ENCODE peak calls at places on chromosomes 16 and 17, in ten cellular contexts. One of them, this sample, is unnamed.

GRCh38 chr17:2990396-2990795 is 73.0 kb downstream of the OR1D5 start:
- DNase-seq in tibial nerve: no peak
- DNase-seq in ovary: no peak
- DNase-seq in tibial artery: no peak
- DNase-seq in spleen: peak; percentile 45
- DNase-seq in small intestine: no peak
- DNase-seq in mammary epithelial cell: no peak
- DNase-seq in lung: no peak
- DNase-seq in aorta: no peak
- DNase-seq in sigmoid colon: peak; percentile 59
- DNase-seq in this sample: no peak

GRCh38 chr17:50191070-50192045 is 10.1 kb downstream of the COL1A1 start:
- DNase-seq in tibial artery: no peak
- DNase-seq in tibial nerve: no peak
- DNase-seq in sigmoid colon: no peak
- DNase-seq in mammary epithelial cell: no peak
- DNase-seq in lung: no peak
- DNase-seq in ovary: no peak
- DNase-seq in aorta: no peak
- DNase-seq in spleen: no peak
- DNase-seq in small intestine: no peak
- DNase-seq in this sample: no peak

GRCh38 chr16:89696598-89697128 is 4.8 kb downstream of the SPATA2L start:
- DNase-seq in sigmoid colon: no peak
- DNase-seq in small intestine: no peak
- DNase-seq in tibial nerve: no peak
- DNase-seq in mammary epithelial cell: no peak
- DNase-seq in spleen: peak; percentile 86
- DNase-seq in ovary: peak; percentile 33
- DNase-seq in tibial artery: no peak
- DNase-seq in aorta: no peak
- DNase-seq in lung: no peak
- DNase-seq in this sample: no peak

GRCh38 chr17:49224198-49224996 is 6.2 kb downstream of the PHOSPHO1 start:
- DNase-seq in sigmoid colon: no peak
- DNase-seq in mammary epithelial cell: no peak
- DNase-seq in tibial nerve: no peak
- DNase-seq in small intestine: peak; percentile 42
- DNase-seq in tibial artery: no peak
- DNase-seq in spleen: peak; percentile 94
- DNase-seq in ovary: no peak
- DNase-seq in aorta: no peak
- DNase-seq in lung: no peak
- DNase-seq in this sample: peak; percentile 68

GRCh38 chr17:79515646-79516604 is 94.9 kb downstream of the RBFOX3 start:
- DNase-seq in mammary epithelial cell: peak; percentile 1
- DNase-seq in small intestine: no peak
- DNase-seq in sigmoid colon: no peak
- DNase-seq in tibial artery: no peak
- DNase-seq in aorta: no peak
- DNase-seq in lung: no peak
- DNase-seq in spleen: no peak
- DNase-seq in ovary: no peak
- DNase-seq in tibial nerve: no peak
- DNase-seq in this sample: no peak

GRCh38 chr16:57472665-57473060 is 10.2 kb downstream of the POLR2C start:
- DNase-seq in spleen: peak; percentile 62
- DNase-seq in lung: no peak
- DNase-seq in aorta: no peak
- DNase-seq in tibial artery: no peak
- DNase-seq in tibial nerve: no peak
- DNase-seq in ovary: no peak
- DNase-seq in mammary epithelial cell: no peak
- DNase-seq in sigmoid colon: no peak
- DNase-seq in small intestine: no peak
- DNase-seq in this sample: no peak

GRCh38 chr16:1495281-1496262 is 2.4 kb downstream of the TELO2 start:
- DNase-seq in tibial artery: no peak
- DNase-seq in lung: no peak
- DNase-seq in mammary epithelial cell: no peak
- DNase-seq in aorta: peak; percentile 75
- DNase-seq in tibial nerve: no peak
- DNase-seq in small intestine: no peak
- DNase-seq in spleen: peak; percentile 75
- DNase-seq in ovary: no peak
- DNase-seq in sigmoid colon: no peak
- DNase-seq in this sample: no peak

GRCh38 chr16:59263980-59264379 is 529.9 kb upstream of the GOT2 start:
- DNase-seq in small intestine: no peak
- DNase-seq in sigmoid colon: no peak
- DNase-seq in lung: no peak
- DNase-seq in ovary: no peak
- DNase-seq in spleen: no peak
- DNase-seq in mammary epithelial cell: no peak
- DNase-seq in aorta: no peak
- DNase-seq in tibial artery: no peak
- DNase-seq in tibial nerve: no peak
- DNase-seq in this sample: no peak

GRCh38 chr17:79854080-79854861 is 15.0 kb upstream of the CBX4 start:
- DNase-seq in ovary: no peak
- DNase-seq in tibial artery: no peak
- DNase-seq in mammary epithelial cell: no peak
- DNase-seq in spleen: no peak
- DNase-seq in lung: no peak
- DNase-seq in small intestine: no peak
- DNase-seq in sigmoid colon: no peak
- DNase-seq in aorta: no peak
- DNase-seq in tibial nerve: no peak
- DNase-seq in this sample: no peak

GRCh38 chr16:4828567-4829320 is 18.3 kb downstream of the GLYR1 start:
- DNase-seq in tibial artery: no peak
- DNase-seq in tibial nerve: no peak
- DNase-seq in ovary: no peak
- DNase-seq in mammary epithelial cell: no peak
- DNase-seq in small intestine: no peak
- DNase-seq in spleen: no peak
- DNase-seq in sigmoid colon: no peak
- DNase-seq in aorta: no peak
- DNase-seq in lung: no peak
- DNase-seq in this sample: no peak
- H3K4me1 ChIP-seq in tibial artery: no peaks in the 10 kb centered on the region
- H3K4me1 ChIP-seq in tibial nerve: no peaks in the 10 kb centered on the region
- H3K4me1 ChIP-seq in ovary: no peaks in the 10 kb centered on the region
- H3K4me1 ChIP-seq in mammary epithelial cell: no peaks in the 10 kb centered on the region
- H3K4me1 ChIP-seq in small intestine: no peaks in the 10 kb centered on the region
- H3K4me1 ChIP-seq in spleen: no peaks in the 10 kb centered on the region
- H3K4me1 ChIP-seq in sigmoid colon: no peaks in the 10 kb centered on the region
- H3K4me1 ChIP-seq in aorta: no peaks in the 10 kb centered on the region
- H3K4me1 ChIP-seq in lung: peaks cover 6% of the 10 kb centered on the region
- H3K4me1 ChIP-seq in this sample: no peaks in the 10 kb centered on the region

GRCh38 chr16:24838554-24839266 is 7.1 kb upstream of the SLC5A11 start:
- DNase-seq in sigmoid colon: no peak
- DNase-seq in tibial nerve: no peak
- DNase-seq in aorta: no peak
- DNase-seq in mammary epithelial cell: peak; percentile 30
- DNase-seq in tibial artery: peak; percentile 80
- DNase-seq in ovary: no peak
- DNase-seq in spleen: no peak
- DNase-seq in small intestine: peak; percentile 59
- DNase-seq in lung: no peak
- DNase-seq in this sample: no peak
- H3K4me1 ChIP-seq in sigmoid colon: no peaks in the 10 kb centered on the region
- H3K4me1 ChIP-seq in tibial nerve: no peaks in the 10 kb centered on the region
- H3K4me1 ChIP-seq in aorta: no peaks in the 10 kb centered on the region
- H3K4me1 ChIP-seq in mammary epithelial cell: no peaks in the 10 kb centered on the region
- H3K4me1 ChIP-seq in tibial artery: peaks cover 8% of the 10 kb centered on the region
- H3K4me1 ChIP-seq in ovary: no peaks in the 10 kb centered on the region
- H3K4me1 ChIP-seq in spleen: no peaks in the 10 kb centered on the region
- H3K4me1 ChIP-seq in small intestine: no peaks in the 10 kb centered on the region
- H3K4me1 ChIP-seq in lung: no peaks in the 10 kb centered on the region
- H3K4me1 ChIP-seq in this sample: no peaks in the 10 kb centered on the region

DNA sequence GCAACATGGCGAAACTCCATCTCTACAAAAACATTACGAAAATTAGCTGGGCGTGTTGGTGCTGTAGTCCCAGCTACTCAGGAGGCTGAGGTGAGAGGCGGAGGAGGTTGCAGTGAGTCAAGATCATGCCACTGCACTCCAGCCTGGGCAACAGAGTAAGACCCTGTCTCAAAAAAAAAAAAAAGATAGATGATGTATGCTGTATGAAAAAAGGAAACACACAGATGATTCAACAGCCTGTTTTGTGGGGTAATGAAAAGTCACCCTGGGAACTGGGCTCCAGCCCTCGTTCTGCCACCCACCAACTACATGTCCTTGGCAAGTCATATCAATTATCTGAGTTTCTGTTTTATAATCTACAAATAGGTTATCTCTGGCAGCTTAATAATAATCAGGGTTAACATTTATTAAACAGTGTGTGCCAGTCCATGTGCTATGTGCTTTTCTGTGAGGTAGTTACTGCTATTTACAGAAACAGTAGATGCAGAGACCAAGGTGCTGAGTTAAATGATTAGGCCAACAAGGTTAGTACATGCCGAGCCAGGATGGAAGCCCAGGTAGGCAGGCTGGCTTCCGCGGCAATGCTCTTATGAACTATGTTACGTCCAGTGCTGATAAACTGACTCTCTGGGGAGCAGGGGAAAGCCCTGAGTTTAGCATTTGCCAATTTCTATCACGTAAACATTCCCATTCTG is 1.1 kb downstream of the G6PC1 start:
- DNase-seq in mammary epithelial cell: no peak
- DNase-seq in tibial nerve: no peak
- DNase-seq in aorta: no peak
- DNase-seq in small intestine: peak; percentile 69
- DNase-seq in lung: no peak
- DNase-seq in sigmoid colon: no peak
- DNase-seq in ovary: no peak
- DNase-seq in spleen: no peak
- DNase-seq in tibial artery: no peak
- DNase-seq in this sample: no peak
- H3K4me1 ChIP-seq in mammary epithelial cell: no peaks in the 10 kb centered on the region
- H3K4me1 ChIP-seq in tibial nerve: no peaks in the 10 kb centered on the region
- H3K4me1 ChIP-seq in aorta: no peaks in the 10 kb centered on the region
- H3K4me1 ChIP-seq in small intestine: no peaks in the 10 kb centered on the region
- H3K4me1 ChIP-seq in lung: no peaks in the 10 kb centered on the region
- H3K4me1 ChIP-seq in sigmoid colon: no peaks in the 10 kb centered on the region
- H3K4me1 ChIP-seq in ovary: no peaks in the 10 kb centered on the region
- H3K4me1 ChIP-seq in spleen: no peaks in the 10 kb centered on the region
- H3K4me1 ChIP-seq in tibial artery: no peaks in the 10 kb centered on the region
- H3K4me1 ChIP-seq in this sample: peaks cover 19% of the 10 kb centered on the region

DNA sequence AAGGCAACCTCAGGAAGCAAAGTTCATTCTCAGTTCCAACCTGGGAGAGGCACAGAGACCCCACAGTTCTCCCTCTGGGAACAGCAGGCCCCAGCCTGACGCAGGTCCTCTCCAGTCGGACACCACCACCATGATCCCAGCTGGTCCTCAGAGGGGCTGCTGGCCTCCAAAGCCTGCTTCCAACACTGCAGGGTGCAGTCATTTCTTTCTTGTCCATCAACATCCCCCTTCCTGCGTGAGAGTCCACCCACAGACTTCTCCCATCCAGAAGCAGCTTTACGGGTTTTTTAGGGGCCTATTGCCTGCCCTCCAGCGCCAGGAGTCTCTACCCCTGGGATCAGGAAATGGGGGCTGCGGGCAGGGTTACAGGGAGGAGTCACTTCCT is 29.3 kb upstream of the TNRC6C start:
- DNase-seq in spleen: no peak
- DNase-seq in tibial nerve: no peak
- DNase-seq in lung: no peak
- DNase-seq in sigmoid colon: peak; percentile 20
- DNase-seq in aorta: no peak
- DNase-seq in ovary: no peak
- DNase-seq in tibial artery: peak; percentile 28
- DNase-seq in small intestine: no peak
- DNase-seq in mammary epithelial cell: no peak
- DNase-seq in this sample: no peak
- H3K4me1 ChIP-seq in spleen: no peaks in the 10 kb centered on the region
- H3K4me1 ChIP-seq in tibial nerve: peaks cover 19% of the 10 kb centered on the region
- H3K4me1 ChIP-seq in lung: no peaks in the 10 kb centered on the region
- H3K4me1 ChIP-seq in sigmoid colon: no peaks in the 10 kb centered on the region
- H3K4me1 ChIP-seq in aorta: no peaks in the 10 kb centered on the region
- H3K4me1 ChIP-seq in ovary: no peaks in the 10 kb centered on the region
- H3K4me1 ChIP-seq in tibial artery: no peaks in the 10 kb centered on the region
- H3K4me1 ChIP-seq in small intestine: no peaks in the 10 kb centered on the region
- H3K4me1 ChIP-seq in mammary epithelial cell: no peaks in the 10 kb centered on the region
- H3K4me1 ChIP-seq in this sample: no peaks in the 10 kb centered on the region

DNA sequence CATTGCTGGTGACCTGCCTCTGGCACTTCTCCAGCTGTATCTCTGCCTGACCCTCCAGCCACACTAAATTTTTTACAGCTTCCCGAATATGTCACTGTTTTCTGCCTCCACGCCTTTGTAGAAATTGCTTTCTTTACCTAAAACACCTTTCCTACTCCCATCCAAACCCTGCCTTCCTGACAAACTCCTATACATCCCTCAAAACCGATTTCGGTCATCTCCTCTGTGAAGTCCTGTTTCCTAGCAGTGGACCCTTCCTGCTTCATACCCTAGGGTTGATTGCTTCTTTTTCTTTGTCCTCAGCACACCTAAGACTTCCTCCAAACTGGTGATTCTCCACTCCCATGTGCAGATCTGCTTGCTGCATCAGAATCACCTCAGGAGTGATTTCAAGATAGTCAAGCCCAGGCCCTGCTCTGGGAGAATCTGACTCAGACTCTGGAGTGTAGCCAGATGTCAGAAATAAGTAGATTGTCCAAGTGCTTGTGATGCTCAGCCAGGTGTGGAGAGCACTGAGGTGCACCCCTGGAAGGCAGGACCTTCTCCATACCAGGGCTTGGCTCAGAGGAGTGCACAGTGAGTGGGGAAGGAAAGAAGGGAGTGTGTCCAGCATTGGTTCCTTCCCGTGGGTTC is 184.2 kb downstream of the COPRS start:
- DNase-seq in spleen: no peak
- DNase-seq in lung: no peak
- DNase-seq in aorta: no peak
- DNase-seq in mammary epithelial cell: peak; percentile 91
- DNase-seq in sigmoid colon: no peak
- DNase-seq in ovary: no peak
- DNase-seq in tibial artery: no peak
- DNase-seq in small intestine: no peak
- DNase-seq in tibial nerve: no peak
- DNase-seq in this sample: no peak
- H3K4me1 ChIP-seq in spleen: no peaks in the 10 kb centered on the region
- H3K4me1 ChIP-seq in lung: no peaks in the 10 kb centered on the region
- H3K4me1 ChIP-seq in aorta: no peaks in the 10 kb centered on the region
- H3K4me1 ChIP-seq in mammary epithelial cell: peaks cover 29% of the 10 kb centered on the region
- H3K4me1 ChIP-seq in sigmoid colon: no peaks in the 10 kb centered on the region
- H3K4me1 ChIP-seq in ovary: peaks cover 4% of the 10 kb centered on the region
- H3K4me1 ChIP-seq in tibial artery: peaks cover 12% of the 10 kb centered on the region
- H3K4me1 ChIP-seq in small intestine: no peaks in the 10 kb centered on the region
- H3K4me1 ChIP-seq in tibial nerve: no peaks in the 10 kb centered on the region
- H3K4me1 ChIP-seq in this sample: no peaks in the 10 kb centered on the region

This sample was measured in right lobe of liver.